ENCODE peak calls at places on chromosomes 11 and 22, in five cellular contexts. J, Y, C, D and B are unnamed samples.

GRCh38 chr22:35024364-35024692 is 41.6 kb upstream of the ISX start:
- DNase-seq in D (no peak), C (no peak), Y (no peak), J (no peak), B (no peak)

GRCh38 chr22:20033045-20033706 is 12.3 kb downstream of the TANGO2 start:
- DNase-seq in J (no peak), Y (no peak), D (no peak), C (peak; percentile 76), B (no peak)

GRCh38 chr11:2830886-2831285 is 54.7 kb downstream of the CDKN1C start:
- DNase-seq in Y (no peak), J (no peak), D (no peak), C (peak; percentile 12), B (no peak)

GRCh38 chr11:15663778-15664218 is 549.1 kb downstream of the INSC start:
- DNase-seq in Y (no peak), J (no peak), C (no peak), D (no peak), B (peak; percentile 33)

GRCh38 chr11:127451852-127452251 is 451.3 kb upstream of the KIRREL3 start:
- DNase-seq in Y (peak; percentile 82), C (no peak), D (no peak), J (no peak), B (no peak)

GRCh38 chr22:42932857-42933782 is 76.0 kb upstream of the ARFGAP3 start:
- DNase-seq in Y (no peak), J (peak; percentile 8), C (no peak), D (no peak), B (no peak)

GRCh38 chr11:36130401-36130800 is 158.8 kb downstream of the COMMD9 start:
- DNase-seq in C (no peak), Y (no peak), J (no peak), D (no peak), B (no peak)

GRCh38 chr11:132028380-132029240 is 658.2 kb downstream of the NTM start:
- DNase-seq in J (no peak), C (peak; percentile 45), D (no peak), Y (no peak), B (no peak)

GRCh38 chr11:123480290-123480815 is 50.3 kb downstream of the GRAMD1B start:
- DNase-seq in J (no peak), D (no peak), Y (no peak), C (no peak), B (no peak)

GRCh38 chr11:77130763-77131513 is 2.9 kb downstream of the MYO7A start:
- DNase-seq in D (no peak), J (no peak), C (peak; percentile 79), Y (peak; percentile 96), B (peak; percentile 62)

GRCh38 chr22:36301384-36301828 is 48.5 kb downstream of the APOL1 start:
- DNase-seq in Y (peak; percentile 88), C (peak; percentile 81), J (peak; percentile 81), D (peak; percentile 64), B (peak; percentile 79)

GRCh38 chr11:46388619-46389449 is 2.7 kb downstream of the CHRM4 start:
- DNase-seq in C (no peak), Y (no peak), D (peak; percentile 26), J (no peak), B (no peak)

GRCh38 chr11:61425367-61426131 is 4.2 kb downstream of the CPSF7 start:
- DNase-seq in D (peak; percentile 11), Y (no peak), J (no peak), C (no peak), B (no peak)

GRCh38 chr11:61429346-61429690 is 457 bp downstream of the CPSF7 start:
- DNase-seq in C (no peak), Y (peak; percentile 76), J (peak; percentile 73), D (peak; percentile 55), B (peak; percentile 83)

GRCh38 chr11:61429691-61430582 is at the start of the genes CPSF7 and SDHAF2:
- DNase-seq in D (peak; percentile 89), C (peak; percentile 96), J (peak; percentile 98), Y (peak; percentile 98), B (peak; percentile 93)
- H3K4me1 ChIP-seq in D (peaks cover 33% of the 10 kb centered on the region), C (peaks cover 23% of the 10 kb centered on the region), J (peaks cover 40% of the 10 kb centered on the region), Y (peaks cover 2% of the 10 kb centered on the region), B (no peaks in the 10 kb centered on the region)

GRCh38 chr11:134151083-134151747 is 72.6 kb downstream of the NCAPD3 start:
- DNase-seq in Y (no peak), J (no peak), D (no peak), C (no peak), B (no peak)
- H3K36me3 ChIP-seq in Y (no peaks in the 10 kb centered on the region), J (peaks cover 38% of the 10 kb centered on the region), D (no peaks in the 10 kb centered on the region), C (no peaks in the 10 kb centered on the region), B (peaks cover 77% of the 10 kb centered on the region)

DNA sequence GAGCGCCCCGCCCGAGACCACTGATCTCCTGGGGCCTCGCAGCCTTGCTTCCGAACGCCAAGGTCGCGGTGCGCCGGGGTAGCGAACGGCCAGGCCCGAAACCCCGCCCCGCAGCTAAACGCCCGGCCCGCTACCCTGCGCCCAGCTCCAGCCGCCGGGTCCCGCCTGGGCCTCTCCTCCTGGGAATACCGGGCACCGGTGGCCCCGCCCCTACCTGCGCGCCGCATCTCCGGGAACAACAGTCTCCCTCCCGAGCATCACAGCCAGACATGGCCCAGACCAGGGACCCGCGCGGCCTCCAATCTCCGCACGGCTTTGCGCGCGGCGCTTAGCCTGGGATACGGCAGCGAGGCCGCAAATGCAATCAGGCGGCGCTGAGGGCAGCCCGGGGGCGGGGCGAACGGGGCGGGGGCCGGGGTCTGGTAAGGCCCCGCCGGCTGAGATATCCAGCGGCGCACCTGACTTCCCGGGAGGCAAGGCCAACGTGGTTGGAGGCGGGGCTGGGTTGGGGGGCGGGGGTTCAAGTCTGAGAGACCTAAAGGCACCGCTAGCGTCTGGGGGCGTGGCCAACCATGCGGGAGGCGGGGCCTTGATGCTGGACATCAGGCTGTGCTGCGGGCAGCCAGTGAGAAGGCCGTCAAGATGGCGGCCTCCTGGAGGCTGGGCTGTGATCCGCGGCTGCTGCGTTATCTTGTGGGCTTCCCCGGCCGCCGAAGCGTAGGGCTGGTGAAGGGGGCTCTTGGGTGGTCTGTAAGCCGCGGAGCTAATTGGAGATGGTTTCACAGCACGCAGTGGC is at the start of the genes APIP and PDHX:
- DNase-seq in D (peak; percentile 98), Y (peak; percentile 100), J (peak; percentile 99), C (peak; percentile 100), B (peak; percentile 98)
- H3K4me1 ChIP-seq in D (peaks cover 26% of the 10 kb centered on the region), Y (peaks cover 5% of the 10 kb centered on the region), J (peaks cover 31% of the 10 kb centered on the region), C (peaks cover 5% of the 10 kb centered on the region), B (no peaks in the 10 kb centered on the region)

GRCh38 chr11:14458377-14458776 is 41.2 kb downstream of the COPB1 start:
- DNase-seq in C (no peak), Y (no peak), D (no peak), J (no peak), B (no peak)
- H3K36me3 ChIP-seq in C (no peaks in the 10 kb centered on the region), Y (peaks cover 2% of the 10 kb centered on the region), D (peaks cover 17% of the 10 kb centered on the region), J (peaks cover 71% of the 10 kb centered on the region), B (peaks cover 6% of the 10 kb centered on the region)

DNA sequence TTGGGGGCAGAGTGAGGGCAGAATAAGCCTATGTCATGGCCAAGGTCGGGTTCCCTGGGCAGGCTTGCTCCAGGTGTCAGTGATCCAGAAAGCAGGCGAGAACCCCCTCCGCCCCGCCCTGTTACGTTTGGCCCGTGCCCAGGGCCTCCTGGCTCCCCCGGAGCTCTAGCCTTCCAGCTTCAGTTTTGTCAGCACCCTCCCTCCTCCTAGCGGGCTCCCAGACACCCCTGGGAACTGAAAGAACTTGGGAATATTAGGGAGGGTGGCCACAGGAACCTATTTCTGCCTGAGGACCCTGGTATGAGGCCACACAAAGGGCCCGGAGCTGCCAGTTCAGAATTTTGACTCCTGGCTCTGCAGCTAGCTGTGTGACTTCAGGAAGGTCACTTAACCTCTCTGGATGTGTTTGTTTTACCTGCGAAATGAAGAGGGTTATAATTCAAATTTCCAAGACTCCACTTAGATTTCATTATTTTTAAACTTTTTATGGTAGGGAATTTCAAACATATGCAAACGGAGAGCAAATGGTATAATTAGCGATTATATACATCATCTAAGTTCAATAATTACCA is 1.2 kb downstream of the TUBA8 start:
- DNase-seq in D (no peak), J (no peak), Y (peak; percentile 49), C (no peak), B (no peak)
- H3K4me1 ChIP-seq in D (no peaks in the 10 kb centered on the region), J (peaks cover 18% of the 10 kb centered on the region), Y (peaks cover 14% of the 10 kb centered on the region), C (no peaks in the 10 kb centered on the region), B (no peaks in the 10 kb centered on the region)

GRCh38 chr11:6611092-6612007 is 666 bp downstream of the TAF10 start:
- DNase-seq in C (peak; percentile 80), D (no peak), Y (peak; percentile 79), J (peak; percentile 42), B (no peak)
- H3K36me3 ChIP-seq in C (peaks cover 9% of the 10 kb centered on the region), D (peaks cover 4% of the 10 kb centered on the region), Y (no peaks in the 10 kb centered on the region), J (peaks cover 44% of the 10 kb centered on the region), B (peaks cover 9% of the 10 kb centered on the region)

DNA sequence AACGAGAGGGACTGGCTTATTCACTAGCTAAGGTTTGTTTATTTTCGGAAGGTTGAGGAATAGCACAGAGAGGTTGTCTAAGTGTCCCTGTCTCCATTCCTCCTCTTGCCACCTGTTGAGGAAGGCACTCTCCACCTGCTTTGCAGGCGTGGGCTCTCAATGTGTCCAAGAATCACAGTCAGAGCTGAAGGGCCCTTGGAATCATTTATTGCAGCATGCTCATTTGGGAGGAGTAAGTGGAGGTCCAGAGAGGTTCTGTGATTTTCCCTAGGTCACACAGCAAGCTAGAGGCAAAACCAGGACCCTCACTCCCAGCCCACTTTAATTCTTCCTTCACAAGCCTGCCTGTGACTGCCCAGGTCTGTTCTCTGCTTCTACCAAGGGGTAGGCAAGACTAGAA is 21.3 kb downstream of the ZBTB16 start:
- DNase-seq in D (no peak), J (no peak), C (no peak), Y (no peak), B (no peak)
- H3K4me1 ChIP-seq in D (no peaks in the 10 kb centered on the region), J (peaks cover 18% of the 10 kb centered on the region), C (peaks cover 87% of the 10 kb centered on the region), Y (peaks cover 51% of the 10 kb centered on the region), B (no peaks in the 10 kb centered on the region)

GRCh38 chr22:23638611-23639010 is 6.5 kb upstream of the DRICH1 start:
- DNase-seq in D (no peak), J (no peak), C (no peak), Y (no peak), B (no peak)
- H3K36me3 ChIP-seq in D (no peaks in the 10 kb centered on the region), J (no peaks in the 10 kb centered on the region), C (no peaks in the 10 kb centered on the region), Y (no peaks in the 10 kb centered on the region), B (no peaks in the 10 kb centered on the region)